ENCODE peak calls at places on chromosome 10, in four cellular contexts. G is ovary, L is hepatocyte, D is bronchial epithelial cell. J is an unnamed sample.

GRCh38 chr10:50334273-50334672 is 83.0 kb upstream of the ASAH2 start:
- DNase-seq in G (no peak), D (peak; percentile 61), L (no peak), J (no peak)

GRCh38 chr10:132130286-132131265 is 56.2 kb upstream of the DPYSL4 start:
- DNase-seq in D (no peak), L (no peak), G (no peak), J (no peak)

GRCh38 chr10:95466450-95466849 is 94.7 kb downstream of the SORBS1 start:
- DNase-seq in G (no peak), D (no peak), L (no peak), J (no peak)

GRCh38 chr10:18501198-18501597 is 150.2 kb downstream of the NSUN6 start:
- DNase-seq in L (no peak), G (no peak), D (peak; percentile 23), J (no peak)

GRCh38 chr10:22436893-22437619 is 91.8 kb downstream of the SPAG6 start:
- DNase-seq in L (peak; percentile 93), G (peak; percentile 92), D (peak; percentile 71), J (peak; percentile 92)

GRCh38 chr10:97095701-97096300 is 90.0 kb downstream of the SLIT1 start:
- DNase-seq in L (no peak), D (no peak), G (no peak), J (no peak)

GRCh38 chr10:73955719-73956118 is 42.2 kb upstream of the VCL start:
- DNase-seq in D (no peak), G (no peak), L (no peak), J (no peak)

GRCh38 chr10:34895977-34896376 is 80.9 kb upstream of the PARD3 start:
- DNase-seq in D (no peak), G (no peak), L (no peak), J (no peak)

GRCh38 chr10:70442332-70442988 is 979 bp upstream of the NODAL start:
- DNase-seq in D (peak; percentile 63), G (no peak), L (peak; percentile 64), J (no peak)

GRCh38 chr10:132524443-132525285 is 12.9 kb upstream of the INPP5A start:
- DNase-seq in L (no peak), D (no peak), G (peak; percentile 16), J (peak; percentile 2)

GRCh38 chr10:95071107-95071660 is 1.9 kb upstream of the CYP2C8 start:
- DNase-seq in L (no peak), D (no peak), G (no peak), J (no peak)

GRCh38 chr10:91887075-91887899 is 22.0 kb downstream of the FGFBP3 start:
- DNase-seq in G (peak; percentile 47), L (peak; percentile 74), D (no peak), J (no peak)

GRCh38 chr10:12605580-12606405 is 256.4 kb downstream of the CAMK1D start:
- DNase-seq in D (peak; percentile 71), G (peak; percentile 68), L (peak; percentile 64), J (peak; percentile 61)

GRCh38 chr10:32887481-32887880 is 70.5 kb downstream of the ITGB1 start:
- DNase-seq in G (no peak), L (no peak), D (no peak), J (no peak)

GRCh38 chr10:3222068-3222467 is 49.5 kb upstream of the PITRM1 start:
- DNase-seq in G (no peak), D (no peak), L (no peak), J (no peak)

GRCh38 chr10:132263866-132264265 is 43.9 kb downstream of the STK32C start:
- DNase-seq in D (no peak), G (no peak), L (no peak), J (peak; percentile 11)

GRCh38 chr10:7090529-7090928 is 320.3 kb downstream of the SFMBT2 start:
- DNase-seq in G (no peak), D (no peak), L (no peak), J (no peak)

GRCh38 chr10:3740157-3740871 is 44.7 kb downstream of the KLF6 start:
- DNase-seq in L (peak; percentile 42), G (no peak), D (peak; percentile 99), J (no peak)

GRCh38 chr10:92590623-92591549 is 2.0 kb upstream of the KIF11 start:
- DNase-seq in G (peak; percentile 48), D (no peak), L (peak; percentile 60), J (peak; percentile 67)

GRCh38 chr10:60414877-60415585 is 25.4 kb upstream of the ANK3 start:
- DNase-seq in D (peak; percentile 86), G (no peak), L (peak; percentile 26), J (no peak)

GRCh38 chr10:93554760-93555432 is 11.6 kb upstream of the FFAR4 start:
- DNase-seq in D (peak; percentile 53), G (peak; percentile 43), L (peak; percentile 87), J (peak; percentile 70)

GRCh38 chr10:3464760-3465405 is 292.3 kb upstream of the PITRM1 start:
- DNase-seq in G (no peak), L (peak; percentile 27), D (peak; percentile 93), J (no peak)

GRCh38 chr10:110226926-110227641 is 19.7 kb downstream of the MXI1 start:
- DNase-seq in D (peak; percentile 18), G (peak; percentile 72), L (peak; percentile 70), J (peak; percentile 84)

GRCh38 chr10:8331387-8331786 is 276.9 kb downstream of the GATA3 start:
- DNase-seq in L (no peak), G (no peak), D (no peak), J (no peak)

GRCh38 chr10:35606423-35606822 is 1.3 kb downstream of the GJD4 start:
- DNase-seq in G (no peak), L (no peak), D (no peak), J (no peak)

GRCh38 chr10:101839421-101840063 is 4.1 kb downstream of the KCNIP2 start:
- DNase-seq in G (no peak), D (no peak), L (peak; percentile 72), J (no peak)

GRCh38 chr10:29257106-29257783 is 31.6 kb upstream of the LYZL1 start:
- DNase-seq in D (no peak), G (peak; percentile 89), L (peak; percentile 84), J (peak; percentile 20)

GRCh38 chr10:26221571-26221970 is 5.0 kb downstream of the GAD2 start:
- DNase-seq in L (no peak), G (no peak), D (no peak), J (no peak)

DNA sequence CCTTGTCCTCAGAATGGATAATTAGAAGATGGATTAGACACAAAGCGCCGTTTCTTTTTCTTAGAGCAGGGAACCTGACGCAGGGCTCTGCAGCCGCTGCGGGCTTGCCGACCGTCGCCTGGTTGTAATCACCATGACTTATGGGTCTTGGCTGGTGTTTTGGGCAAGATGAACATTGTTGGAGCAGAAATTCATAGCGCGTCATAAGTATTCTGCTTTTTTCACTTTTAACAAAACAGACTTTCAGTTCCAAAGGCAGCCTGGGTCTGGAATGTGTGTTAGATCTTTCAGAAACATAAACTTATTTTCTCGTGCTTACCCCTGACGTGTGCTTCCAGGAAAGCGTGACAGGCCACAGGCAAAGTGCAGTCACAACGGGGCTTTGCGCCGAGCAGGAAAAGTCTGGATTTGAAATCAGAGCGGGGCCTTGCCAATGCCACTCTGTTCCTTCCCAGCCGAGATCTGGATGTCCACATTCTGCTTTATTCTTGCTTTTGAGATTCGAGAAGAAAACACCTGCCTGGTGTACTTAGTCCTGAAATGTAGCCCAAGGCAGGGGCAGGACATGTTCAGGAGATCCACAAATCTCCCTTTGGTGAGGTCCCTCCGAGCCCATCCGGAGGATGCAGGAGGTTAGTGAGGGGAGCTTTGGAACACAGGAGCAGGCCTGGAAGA is 49.3 kb upstream of the EBF3 start:
- DNase-seq in D (no peak), L (no peak), G (no peak), J (no peak)
- H3K4me3 ChIP-seq in D (no peak overlapping the region), L (no peak overlapping the region), G (no peak overlapping the region), J (no peak overlapping the region)

DNA sequence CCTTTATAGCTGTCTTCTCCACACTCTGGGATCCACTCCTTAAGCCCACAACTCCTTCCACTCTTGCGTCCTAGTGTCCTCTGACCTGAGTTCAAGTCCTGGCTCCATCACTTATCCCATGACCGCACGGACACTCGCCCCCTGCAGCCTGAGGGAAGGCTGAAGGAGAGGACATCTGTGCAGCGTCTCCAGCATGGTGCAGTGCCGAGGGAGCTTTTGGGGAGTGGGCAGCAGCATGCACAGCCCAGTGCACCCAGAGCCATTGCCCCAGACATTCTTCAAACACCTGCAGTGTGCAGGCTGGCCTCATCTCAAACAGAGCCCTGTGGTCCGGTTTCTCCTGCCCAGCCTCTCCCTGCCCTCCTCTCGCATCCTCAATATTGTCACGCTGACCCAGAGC is 317.1 kb upstream of the ZMIZ1 start:
- DNase-seq in D (no peak), L (no peak), G (no peak), J (no peak)
- TF ChIP-seq CTCF in D (no peak), L (no peak), G (no peak), J (no peak)

GRCh38 chr10:27746364-27747095 is 911 bp upstream of the MKX start:
- DNase-seq in G (no peak), L (no peak), D (no peak), J (no peak)
- H3K4me3 ChIP-seq in G (peak overlapping the region; percentile 75), L (no peak overlapping the region), D (no peak overlapping the region), J (peak overlapping the region; percentile 68)

DNA sequence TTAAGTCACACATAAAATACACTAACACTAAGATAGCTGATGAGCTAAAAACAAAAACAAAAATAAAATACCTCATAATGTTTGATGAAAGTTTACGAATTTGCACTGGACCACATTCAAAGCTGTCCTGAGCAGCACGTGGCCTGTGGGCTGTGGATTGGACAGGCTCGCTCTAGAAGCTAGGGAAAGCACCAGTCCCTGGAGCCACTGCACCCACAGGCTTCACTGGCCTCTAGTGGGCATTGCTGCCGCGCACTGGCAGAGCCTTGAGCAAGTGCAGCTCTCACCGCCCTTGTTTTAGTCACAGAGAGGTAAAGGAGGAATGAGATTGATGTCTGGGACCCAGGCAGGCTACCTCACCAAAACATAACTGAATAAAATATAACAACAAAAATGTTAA is 67.6 kb downstream of the PAX2 start:
- DNase-seq in G (no peak), L (no peak), D (no peak), J (no peak)
- TF ChIP-seq CTCF in G (no peak), L (no peak), D (no peak), J (no peak)

GRCh38 chr10:31618541-31619291 is 299.7 kb downstream of the ZEB1 start:
- DNase-seq in D (no peak), L (no peak), G (no peak), J (peak; percentile 55)

GRCh38 chr10:31621733-31622132 is 302.7 kb downstream of the ZEB1 start:
- DNase-seq in G (no peak), D (no peak), L (no peak), J (no peak)

GRCh38 chr10:31617767-31618166 is 298.8 kb downstream of the ZEB1 start:
- DNase-seq in L (no peak), D (no peak), G (no peak), J (no peak)

GRCh38 chr10:31620236-31621151 is 301.5 kb downstream of the ZEB1 start:
- DNase-seq in G (peak; percentile 54), D (no peak), L (no peak), J (peak; percentile 87)

GRCh38 chr10:31619410-31620095 is 300.5 kb downstream of the ZEB1 start:
- DNase-seq in D (no peak), G (no peak), L (no peak), J (peak; percentile 26)
- H3K4me3 ChIP-seq in D (no peak overlapping the region), G (no peak overlapping the region), L (no peak overlapping the region), J (no peak overlapping the region)

DNA sequence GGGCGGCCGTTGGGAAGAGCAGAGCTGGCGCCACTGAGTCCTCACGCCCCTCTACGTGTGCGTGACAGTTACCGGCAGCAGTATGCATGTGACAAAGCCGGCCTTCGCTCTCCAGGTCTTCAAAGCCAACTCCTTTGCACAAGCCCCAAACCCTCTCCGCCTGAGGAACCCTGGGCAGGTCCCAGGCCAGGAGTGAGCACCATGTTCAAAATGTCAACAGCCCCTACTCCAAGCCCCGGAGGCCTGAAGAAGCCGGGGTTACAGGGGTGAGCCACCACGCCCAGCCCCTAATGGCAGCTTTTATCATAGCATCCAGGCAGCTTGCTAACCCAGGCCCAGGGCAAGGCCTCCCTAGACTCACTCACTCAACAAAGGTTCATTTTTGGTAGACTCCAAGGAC is 70.8 kb downstream of the OAT start:
- DNase-seq in L (no peak), G (no peak), D (no peak), J (no peak)
- TF ChIP-seq CTCF in L (no peak), G (no peak), D (no peak), J (no peak)